ENCODE peak calls at places on chromosomes 5 and 9, in nine cellular contexts. D is naive thymus-derived CD8-positive, alpha-beta T cell; A is CD4-positive, alpha-beta memory T cell; O is fibroblast of the aortic adventitia; I is glomerular endothelial cell; K is NCI-H69; R is T-helper 2 cell; W is ACHN; E is stimulated activated CD8-positive, alpha-beta memory T cell treated with anti-CD3 and anti-CD28 coated beads, Interleukin-4, amount 100 ng/mL, for 48 hours. U is an unnamed sample.

GRCh38 chr9:98805506-98806272 is 1.8 kb upstream of the GALNT12 start:
- DNase-seq in D (no peak), A (no peak), O (peak; percentile 76), I (no peak), K (no peak), R (no peak), W (no peak), E (no peak), U (no peak)

GRCh38 chr9:19720374-19720773 is 68.5 kb downstream of the SLC24A2 start:
- DNase-seq in D (no peak), A (no peak), O (peak; percentile 59), I (peak; percentile 20), K (no peak), R (no peak), W (peak; percentile 54), E (no peak), U (peak; percentile 28)

GRCh38 chr9:109109962-109110325 is 9.8 kb downstream of the TMEM245 start:
- DNase-seq in D (no peak), A (no peak), O (peak; percentile 23), I (no peak), K (no peak), R (no peak), W (peak; percentile 30), E (no peak), U (no peak)

GRCh38 chr9:136942112-136942880 is 2.2 kb downstream of the FBXW5 start:
- DNase-seq in D (peak; percentile 60), A (no peak), O (no peak), I (no peak), K (no peak), R (no peak), W (no peak), E (no peak), U (no peak)

GRCh38 chr5:69048233-69048632 is 45.6 kb upstream of the SLC30A5 start:
- DNase-seq in D (no peak), A (no peak), O (peak; percentile 5), I (no peak), K (peak; percentile 64), R (peak; percentile 32), W (peak; percentile 8), E (no peak), U (no peak)

GRCh38 chr9:23611874-23612273 is 214.2 kb downstream of the ELAVL2 start:
- DNase-seq in D (no peak), A (no peak), O (no peak), I (peak; percentile 57), K (no peak), R (no peak), W (no peak), E (no peak), U (peak; percentile 8)

GRCh38 chr9:36592801-36593583 is 20.3 kb downstream of the MELK start:
- DNase-seq in D (no peak), A (no peak), O (peak; percentile 37), I (no peak), K (no peak), R (peak; percentile 44), W (no peak), E (no peak), U (no peak)

GRCh38 chr9:20853866-20854265 is 169.8 kb downstream of the FOCAD start:
- DNase-seq in D (no peak), A (no peak), O (no peak), I (no peak), K (no peak), R (no peak), W (no peak), E (no peak), U (no peak)

GRCh38 chr9:73402081-73403028 is 250.7 kb downstream of the ANXA1 start:
- DNase-seq in D (no peak), A (no peak), O (no peak), I (no peak), K (no peak), R (no peak), W (no peak), E (no peak), U (no peak)

GRCh38 chr9:101628173-101628572 is 33.4 kb upstream of the PPP3R2 start:
- DNase-seq in D (no peak), A (no peak), O (peak; percentile 8), I (no peak), K (no peak), R (no peak), W (peak; percentile 23), E (no peak), U (no peak)

GRCh38 chr9:113649054-113649453 is 185.5 kb downstream of the RGS3 start:
- DNase-seq in D (no peak), A (no peak), O (no peak), I (no peak), K (peak; percentile 97), R (no peak), W (no peak), E (no peak), U (no peak)

GRCh38 chr9:4143951-4144717 is 155.7 kb downstream of the GLIS3 start:
- DNase-seq in D (no peak), A (no peak), O (peak; percentile 62), I (no peak), K (peak; percentile 65), R (no peak), W (peak; percentile 57), E (no peak), U (peak; percentile 57)

GRCh38 chr9:94175669-94176068 is 83.4 kb upstream of the ZNF169 start:
- DNase-seq in D (no peak), A (no peak), O (peak; percentile 25), I (no peak), K (no peak), R (no peak), W (no peak), E (no peak), U (no peak)

GRCh38 chr9:115952667-115953316 is 200.8 kb upstream of the PAPPA start:
- DNase-seq in D (no peak), A (no peak), O (peak; percentile 74), I (no peak), K (peak; percentile 15), R (no peak), W (no peak), E (no peak), U (no peak)

GRCh38 chr5:58046371-58046770 is 413.5 kb downstream of the PLK2 start:
- DNase-seq in D (no peak), A (no peak), O (no peak), I (no peak), K (no peak), R (no peak), W (no peak), E (no peak), U (no peak)